ENCODE peak calls at places on chromosomes 4 and X, in six cellular contexts. C is cardiac muscle cell; D is fibroblast of pulmonary artery; Y is CD4-positive, CD25-positive, alpha-beta regulatory T cell; Z is CD8-positive, alpha-beta memory T cell; T is mammary epithelial cell. E is an unnamed sample.

GRCh38 chrX:124098089-124098488 is 136.6 kb downstream of the STAG2 start:
- DNase-seq in T (peak; percentile 8), Z (peak; percentile 15), C (peak; percentile 25), Y (peak; percentile 28), D (peak; percentile 48), E (no peak)

GRCh38 chr4:190020790-190021717 is 6.0 kb downstream of the FRG2 start:
- DNase-seq in Z (no peak), Y (peak; percentile 15), C (peak; percentile 39), T (peak; percentile 58), D (peak; percentile 34), E (no peak)

GRCh38 chrX:116318672-116319071 is 117.7 kb upstream of the SLC6A14 start:
- DNase-seq in D (no peak), Y (no peak), C (no peak), T (peak; percentile 32), Z (no peak), E (no peak)

GRCh38 chr4:158817562-158818370 is 48.9 kb downstream of the FNIP2 start:
- DNase-seq in Y (peak; percentile 8), C (no peak), D (no peak), T (no peak), Z (no peak), E (no peak)

GRCh38 chrX:7372843-7373525 is 225.0 kb upstream of the PUDP start:
- DNase-seq in T (peak; percentile 71), C (no peak), Y (no peak), D (peak; percentile 16), Z (no peak), E (no peak)

GRCh38 chr4:153257151-153257620 is 52.9 kb downstream of the TRIM2 start:
- DNase-seq in D (peak; percentile 57), Y (no peak), T (no peak), C (peak; percentile 49), Z (no peak), E (no peak)

GRCh38 chr4:105620640-105621323 is 68.4 kb downstream of the ARHGEF38 start:
- DNase-seq in C (no peak), Y (no peak), Z (no peak), T (peak; percentile 86), D (peak; percentile 78), E (no peak)

GRCh38 chr4:153083447-153083921 is 120.8 kb upstream of the TRIM2 start:
- DNase-seq in T (peak; percentile 75), Y (peak; percentile 58), Z (peak; percentile 44), D (peak; percentile 84), C (peak; percentile 83), E (peak; percentile 26)

GRCh38 chr4:19266566-19266965 is 985.1 kb upstream of the SLIT2 start:
- DNase-seq in Y (no peak), D (no peak), Z (no peak), T (no peak), C (peak; percentile 2), E (no peak)

GRCh38 chr4:30847157-30847556 is 127.0 kb downstream of the PCDH7 start:
- DNase-seq in T (no peak), C (no peak), Y (no peak), Z (no peak), D (no peak), E (no peak)

GRCh38 chrX:30881390-30881789 is 7.7 kb downstream of the TAB3 start:
- DNase-seq in C (no peak), T (no peak), D (no peak), Y (no peak), Z (no peak), E (no peak)

GRCh38 chrX:153944140-153944799 is at the start of gene RENBP:
- DNase-seq in D (no peak), C (peak; percentile 62), Z (no peak), T (no peak), Y (peak; percentile 26), E (no peak)

GRCh38 chr4:55369968-55370367 is 23.9 kb downstream of the SRD5A3 start:
- DNase-seq in Y (no peak), C (no peak), Z (no peak), T (no peak), D (no peak), E (no peak)

GRCh38 chr4:28555851-28556250 is 1695.2 kb downstream of the STIM2 start:
- DNase-seq in Z (no peak), Y (no peak), C (no peak), T (no peak), D (peak; percentile 4), E (no peak)

GRCh38 chrX:20418809-20419208 is 152.1 kb upstream of the RPS6KA3 start:
- DNase-seq in T (no peak), Y (no peak), C (no peak), Z (no peak), D (no peak), E (no peak)

GRCh38 chrX:109740076-109740809 is 7.2 kb upstream of the ACSL4 start:
- DNase-seq in C (no peak), Y (no peak), Z (no peak), D (peak; percentile 72), T (peak; percentile 65), E (no peak)

GRCh38 chrX:72272868-72273267 is 4.2 kb downstream of the RPS4X start:
- DNase-seq in C (no peak), T (peak; percentile 84), Z (no peak), D (no peak), Y (no peak), E (no peak)

GRCh38 chr4:65918217-65918616 is 247.9 kb upstream of the EPHA5 start:
- DNase-seq in D (no peak), Y (no peak), Z (no peak), C (peak; percentile 5), T (no peak), E (no peak)

GRCh38 chr4:184575306-184575705 is 73.9 kb downstream of the CASP3 start:
- DNase-seq in T (no peak), D (no peak), Y (no peak), Z (no peak), C (no peak), E (no peak)

GRCh38 chr4:946103-946450 is 13.8 kb downstream of the TMEM175 start:
- DNase-seq in T (no peak), Y (no peak), C (no peak), D (no peak), Z (no peak), E (no peak)

DNA sequence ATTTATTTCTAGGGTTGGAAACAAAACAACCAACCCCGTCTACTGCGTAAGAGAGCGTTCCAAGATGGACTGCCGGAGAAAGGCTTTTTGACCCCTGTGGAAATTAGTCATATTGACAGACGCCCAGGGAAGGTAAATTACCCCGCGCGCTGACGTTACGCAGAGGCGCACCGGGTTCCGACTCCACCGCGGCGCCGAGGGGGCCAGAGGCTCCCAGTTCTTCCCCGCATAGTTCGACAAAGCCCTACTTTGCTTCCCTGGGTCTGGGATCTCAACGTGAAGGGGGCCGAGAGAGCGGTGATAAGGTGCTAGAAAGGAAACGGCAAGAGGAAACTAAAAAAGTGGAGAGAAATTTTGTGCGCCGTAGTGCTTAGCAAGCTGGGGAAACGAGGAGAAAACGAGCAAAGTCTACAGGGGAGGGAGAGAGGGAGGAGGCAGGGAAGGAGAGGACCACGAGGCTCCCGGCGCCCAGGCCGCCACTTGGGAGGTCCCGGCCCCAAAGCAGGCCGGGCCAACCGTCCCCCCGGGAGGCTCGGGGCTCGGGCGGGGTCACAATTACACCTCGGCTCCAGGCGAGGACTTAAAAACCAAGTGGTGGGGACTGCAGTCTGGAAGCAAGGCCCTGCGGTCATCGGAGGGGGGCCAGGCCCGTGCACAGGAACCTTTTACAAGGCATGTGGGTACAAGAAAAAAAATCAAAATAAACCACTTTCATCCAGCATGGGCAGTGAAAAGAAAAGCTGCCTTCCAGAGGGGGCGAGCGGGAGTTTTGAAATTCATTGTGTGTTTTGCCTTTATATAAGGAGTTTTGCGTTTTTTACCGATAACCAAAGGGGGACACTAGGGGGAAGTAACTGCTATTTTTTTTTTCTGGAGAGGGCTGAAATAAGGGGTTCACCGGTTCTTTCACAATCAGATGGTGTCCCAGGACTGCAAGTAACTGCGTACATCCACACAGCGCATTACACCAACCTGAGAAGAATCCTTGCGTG is 13.1 kb downstream of the HAND2 start:
- DNase-seq in D (peak; percentile 64), Z (no peak), Y (no peak), C (peak; percentile 66), T (no peak), E (no peak)
- H3K4me3 ChIP-seq in D (no peak overlapping the region), Z (no peak overlapping the region), Y (no peak overlapping the region), C (peak overlapping the region; percentile 56), T (no peak overlapping the region), E (no peak overlapping the region)

GRCh38 chrX:53089224-53089842 is 4.6 kb upstream of the KANTR start:
- DNase-seq in T (peak; percentile 41), D (peak; percentile 75), Y (peak; percentile 44), Z (peak; percentile 50), C (peak; percentile 51), E (no peak)

GRCh38 chrX:53086464-53086863 is 4.3 kb downstream of the TSPYL2 start:
- DNase-seq in Z (no peak), T (no peak), Y (no peak), C (no peak), D (peak; percentile 47), E (no peak)

GRCh38 chrX:53085661-53086229 is 3.6 kb downstream of the TSPYL2 start:
- DNase-seq in D (no peak), T (no peak), Z (peak; percentile 55), C (no peak), Y (peak; percentile 37), E (no peak)

GRCh38 chrX:53088136-53088974 is 5.6 kb upstream of the KANTR start:
- DNase-seq in D (peak; percentile 86), T (peak; percentile 80), Y (peak; percentile 83), Z (peak; percentile 83), C (peak; percentile 84), E (peak; percentile 61)

GRCh38 chrX:53087378-53087777 is 5.2 kb downstream of the TSPYL2 start:
- DNase-seq in Y (no peak), Z (no peak), T (no peak), C (no peak), D (no peak), E (no peak)
- H3K4me3 ChIP-seq in Y (peak overlapping the region; percentile 13), Z (no peak overlapping the region), T (no peak overlapping the region), C (no peak overlapping the region), D (no peak overlapping the region), E (no peak overlapping the region)

GRCh38 chr4:80129785-80130184 is 56.8 kb upstream of the ANTXR2 start:
- DNase-seq in C (no peak), Z (no peak), Y (no peak), D (no peak), T (no peak), E (no peak)

GRCh38 chr4:80125252-80126177 is 52.5 kb upstream of the ANTXR2 start:
- DNase-seq in T (peak; percentile 31), C (peak; percentile 32), Z (peak; percentile 56), D (peak; percentile 55), Y (peak; percentile 70), E (no peak)

GRCh38 chr4:80126435-80126834 is 53.4 kb upstream of the ANTXR2 start:
- DNase-seq in Y (no peak), T (no peak), C (no peak), Z (no peak), D (no peak), E (no peak)

GRCh38 chr4:80127870-80128419 is 54.9 kb upstream of the ANTXR2 start:
- DNase-seq in D (no peak), T (no peak), C (no peak), Y (no peak), Z (no peak), E (no peak)

GRCh38 chr4:80128941-80129340 is 55.9 kb upstream of the ANTXR2 start:
- DNase-seq in D (no peak), Z (no peak), T (no peak), C (no peak), Y (no peak), E (no peak)
- H3K4me3 ChIP-seq in D (no peak overlapping the region), Z (no peak overlapping the region), T (no peak overlapping the region), C (no peak overlapping the region), Y (no peak overlapping the region), E (no peak overlapping the region)

DNA sequence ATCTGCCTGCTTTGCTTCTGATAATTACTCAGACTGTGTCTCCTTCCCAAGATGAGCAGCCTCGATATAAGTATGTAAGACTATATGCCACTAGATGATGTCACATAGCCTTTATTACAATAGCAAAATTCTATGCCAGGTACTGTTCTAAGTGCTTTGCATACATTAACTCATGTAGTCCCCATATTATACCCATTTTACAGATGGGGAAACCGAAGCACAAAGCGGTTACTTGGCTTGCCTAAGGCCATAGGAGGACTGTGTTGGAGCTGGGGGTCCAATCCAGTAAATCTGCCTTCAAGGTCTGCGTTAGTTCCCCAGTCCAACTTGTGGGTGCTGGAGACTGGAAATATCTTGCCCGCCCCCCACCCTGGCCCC is 826 bp upstream of the SCML1 start:
- DNase-seq in Z (no peak), D (no peak), C (no peak), Y (peak; percentile 2), T (no peak), E (no peak)
- H3K4me3 ChIP-seq in Z (peak overlapping the region; percentile 50), D (peak overlapping the region; percentile 51), C (peak overlapping the region; percentile 21), Y (peak overlapping the region; percentile 48), T (peak overlapping the region; percentile 43), E (no peak overlapping the region)